ENCODE peak calls at places on chromosomes 13 and 19, in four cellular contexts. One of them, this sample, is unnamed.

GRCh38 chr13:108266316-108266936 is 3.1 kb upstream of the TNFSF13B start:
- DNase-seq in BJ: no peak
- DNase-seq in heart right ventricle: no peak
- DNase-seq in HFF-Myc: no peak
- DNase-seq in this sample: no peak

GRCh38 chr19:42069619-42070293 is at the start of gene GRIK5:
- DNase-seq in BJ: no peak
- DNase-seq in heart right ventricle: no peak
- DNase-seq in HFF-Myc: no peak
- DNase-seq in this sample: no peak

GRCh38 chr19:4916292-4917082 is 7.2 kb downstream of the UHRF1 start:
- DNase-seq in BJ: no peak
- DNase-seq in heart right ventricle: no peak
- DNase-seq in HFF-Myc: no peak
- DNase-seq in this sample: no peak

GRCh38 chr19:5147971-5148793 is 179.3 kb downstream of the KDM4B start:
- DNase-seq in BJ: no peak
- DNase-seq in heart right ventricle: no peak
- DNase-seq in HFF-Myc: no peak
- DNase-seq in this sample: no peak

GRCh38 chr13:49341941-49342340 is 94.2 kb downstream of the CDADC1 start:
- DNase-seq in BJ: no peak
- DNase-seq in heart right ventricle: no peak
- DNase-seq in HFF-Myc: no peak
- DNase-seq in this sample: no peak

GRCh38 chr19:52936151-52936957 is 13.1 kb upstream of the ZNF888 start:
- DNase-seq in BJ: no peak
- DNase-seq in heart right ventricle: no peak
- DNase-seq in HFF-Myc: no peak
- DNase-seq in this sample: no peak

GRCh38 chr19:18520848-18521691 is 800 bp downstream of the ELL start:
- DNase-seq in BJ: no peak
- DNase-seq in heart right ventricle: peak
- DNase-seq in HFF-Myc: no peak
- DNase-seq in this sample: no peak

GRCh38 chr19:52522555-52522954 is 4.9 kb upstream of the ZNF808 start:
- DNase-seq in BJ: no peak
- DNase-seq in heart right ventricle: no peak
- DNase-seq in HFF-Myc: no peak
- DNase-seq in this sample: no peak

GRCh38 chr19:2461751-2462634 is 5.2 kb upstream of the LMNB2 start:
- DNase-seq in BJ: no peak
- DNase-seq in heart right ventricle: peak
- DNase-seq in HFF-Myc: no peak
- DNase-seq in this sample: no peak

GRCh38 chr13:23871616-23872220 is 17.5 kb downstream of the MIPEP start:
- DNase-seq in BJ: no peak
- DNase-seq in heart right ventricle: no peak
- DNase-seq in HFF-Myc: no peak
- DNase-seq in this sample: no peak

DNA sequence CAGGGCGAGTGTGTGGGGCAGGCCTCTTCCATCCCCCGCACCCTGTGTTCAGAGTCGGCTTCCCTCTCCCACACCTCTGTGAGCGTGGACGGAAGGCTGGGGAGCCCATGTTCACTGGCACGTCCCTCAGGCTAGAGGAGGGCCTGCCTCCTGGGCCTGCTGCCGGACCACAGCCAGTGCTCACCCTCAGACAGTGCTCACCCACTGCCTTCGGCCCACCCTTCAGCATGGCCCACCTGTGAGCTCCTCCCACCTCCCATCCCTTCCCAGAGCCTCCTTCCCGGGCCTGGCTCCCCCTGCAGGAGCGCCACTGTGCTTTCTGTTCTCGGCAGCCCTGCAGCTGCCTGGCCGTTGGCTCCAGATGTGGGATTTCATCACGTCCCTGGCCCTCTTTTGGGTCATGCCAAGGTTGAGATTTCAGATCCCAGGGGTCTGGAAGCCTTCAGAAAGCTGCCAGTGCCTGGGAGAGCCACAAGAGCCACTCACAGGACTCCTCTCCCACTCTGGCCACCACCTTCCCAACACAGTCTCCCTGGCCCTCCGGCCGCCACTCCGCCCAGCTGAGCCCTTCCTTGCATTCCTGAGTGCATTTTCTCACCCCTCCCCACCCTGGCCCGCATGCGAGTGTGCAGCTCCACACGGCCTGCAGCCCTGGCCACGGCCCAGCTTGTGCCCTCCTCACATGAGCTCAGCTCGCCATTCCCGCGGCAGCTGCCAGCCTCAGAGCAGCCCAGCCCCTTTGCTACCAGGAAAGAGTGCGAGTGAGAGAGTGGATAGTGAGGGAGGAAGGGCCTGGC is 25.3 kb downstream of the CAPN12 start:
- DNase-seq in BJ: no peak
- DNase-seq in heart right ventricle: peak
- DNase-seq in HFF-Myc: no peak
- DNase-seq in this sample: peak
- TF ChIP-seq CTCF in BJ: peak
- TF ChIP-seq CTCF in heart right ventricle: peak
- TF ChIP-seq CTCF in HFF-Myc: peak
- TF ChIP-seq CTCF in this sample: peak

DNA sequence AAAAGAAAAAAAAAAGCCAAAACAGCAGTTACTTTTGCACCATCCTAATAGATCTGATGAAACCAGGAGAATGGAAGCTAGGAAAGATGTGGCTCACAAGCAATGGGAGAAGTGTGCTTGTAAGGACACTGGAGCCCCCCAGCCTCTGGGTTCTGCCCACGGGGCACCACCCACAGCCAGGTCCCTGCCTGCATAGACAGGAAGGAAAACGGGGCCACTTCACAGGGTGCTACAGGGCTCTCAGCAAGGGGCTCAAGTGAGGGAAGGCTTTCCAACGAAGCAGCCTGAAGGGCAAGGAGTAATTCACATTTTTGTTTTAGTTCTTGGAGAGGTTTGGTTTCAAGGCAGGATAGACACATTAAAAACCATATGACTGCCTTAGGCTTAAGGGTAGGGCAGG is 42.7 kb downstream of the BRD4 start:
- DNase-seq in BJ: no peak
- DNase-seq in heart right ventricle: no peak
- DNase-seq in HFF-Myc: no peak
- DNase-seq in this sample: no peak
- H3K4me3 ChIP-seq in BJ: no peak
- H3K4me3 ChIP-seq in heart right ventricle: no peak
- H3K4me3 ChIP-seq in HFF-Myc: no peak
- H3K4me3 ChIP-seq in this sample: no peak

GRCh38 chr19:32469796-32470195 is 64.2 kb downstream of the DPY19L3 start:
- DNase-seq in BJ: no peak
- DNase-seq in heart right ventricle: no peak
- DNase-seq in HFF-Myc: peak
- DNase-seq in this sample: no peak

GRCh38 chr19:32460476-32460875 is 54.9 kb downstream of the DPY19L3 start:
- DNase-seq in BJ: no peak
- DNase-seq in heart right ventricle: no peak
- DNase-seq in HFF-Myc: no peak
- DNase-seq in this sample: peak

GRCh38 chr19:32459199-32459865 is 53.8 kb downstream of the DPY19L3 start:
- DNase-seq in BJ: no peak
- DNase-seq in heart right ventricle: no peak
- DNase-seq in HFF-Myc: no peak
- DNase-seq in this sample: peak

GRCh38 chr19:32465176-32465575 is 59.6 kb downstream of the DPY19L3 start:
- DNase-seq in BJ: no peak
- DNase-seq in heart right ventricle: no peak
- DNase-seq in HFF-Myc: no peak
- DNase-seq in this sample: no peak

GRCh38 chr19:32464279-32464678 is 58.7 kb downstream of the DPY19L3 start:
- DNase-seq in BJ: no peak
- DNase-seq in heart right ventricle: no peak
- DNase-seq in HFF-Myc: no peak
- DNase-seq in this sample: no peak
- TF ChIP-seq CTCF in BJ: peak
- TF ChIP-seq CTCF in heart right ventricle: peak
- TF ChIP-seq CTCF in HFF-Myc: peak
- TF ChIP-seq CTCF in this sample: peak

DNA sequence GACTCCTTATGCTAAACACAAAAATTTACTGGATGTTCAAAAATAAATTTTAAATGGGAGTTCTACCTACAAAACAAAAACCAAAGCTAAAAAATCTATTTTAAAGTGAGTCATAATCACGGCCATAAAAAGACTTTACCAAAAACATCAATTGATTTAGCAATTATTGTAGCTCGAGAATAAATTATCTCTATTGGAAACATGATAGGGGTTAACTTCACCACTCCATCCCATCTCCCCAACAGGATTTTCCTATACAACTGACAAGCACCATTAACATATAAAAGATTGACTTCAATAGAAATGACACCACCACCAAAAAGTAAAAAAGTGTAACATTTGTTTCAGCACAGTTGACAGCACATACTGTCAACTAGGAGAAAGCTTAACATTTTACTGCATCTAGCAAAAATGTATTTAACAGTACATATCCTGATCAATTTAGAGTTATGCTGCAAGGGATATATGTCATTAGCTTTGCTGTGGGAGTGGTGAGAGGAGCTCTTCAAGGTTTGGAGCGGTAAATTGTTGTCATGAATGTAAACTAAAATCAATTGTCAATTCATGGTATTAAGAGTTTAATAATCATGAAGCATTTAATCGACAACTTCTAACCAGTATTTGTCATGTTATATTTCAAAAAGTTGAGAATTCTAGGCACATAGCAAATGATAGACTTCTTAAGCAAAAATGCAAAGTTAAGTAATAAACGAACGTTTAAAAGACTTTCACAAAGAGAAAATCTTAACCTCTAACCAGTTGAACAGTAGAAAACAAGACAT is 3.8 kb downstream of the UBL3 start:
- DNase-seq in BJ: no peak
- DNase-seq in heart right ventricle: no peak
- DNase-seq in HFF-Myc: no peak
- DNase-seq in this sample: no peak
- H3K4me3 ChIP-seq in BJ: peak
- H3K4me3 ChIP-seq in heart right ventricle: peak
- H3K4me3 ChIP-seq in HFF-Myc: peak
- H3K4me3 ChIP-seq in this sample: peak